ENCODE peak calls at places on chromosomes 16 and 17, in eight cellular contexts. One of them, this sample, is unnamed. For H3K9me3, the result is how much of the 10 kb centered on the place peaks cover.

GRCh38 chr16:71722801-71723536 is 1.5 kb downstream of the PHLPP2 start:
- DNase-seq in suprapubic skin: peak
- DNase-seq in transverse colon: peak
- DNase-seq in A549: peak
- DNase-seq in stomach: peak
- DNase-seq in IMR-90: peak
- DNase-seq in body of pancreas: peak
- DNase-seq in HepG2: peak
- DNase-seq in this sample: peak

GRCh38 chr17:58120195-58120822 is 27.9 kb upstream of the OR4D1 start:
- DNase-seq in suprapubic skin: no peak
- DNase-seq in A549: peak
- DNase-seq in transverse colon: peak
- DNase-seq in IMR-90: peak
- DNase-seq in stomach: peak
- DNase-seq in body of pancreas: peak
- DNase-seq in HepG2: peak
- DNase-seq in this sample: no peak

GRCh38 chr16:19898924-19899604 is 14.4 kb upstream of the GPRC5B start:
- DNase-seq in stomach: peak
- DNase-seq in transverse colon: peak
- DNase-seq in IMR-90: peak
- DNase-seq in HepG2: peak
- DNase-seq in A549: peak
- DNase-seq in body of pancreas: peak
- DNase-seq in suprapubic skin: no peak
- DNase-seq in this sample: no peak

GRCh38 chr16:31094088-31094423 is 541 bp downstream of the VKORC1 start:
- DNase-seq in transverse colon: no peak
- DNase-seq in stomach: no peak
- DNase-seq in A549: no peak
- DNase-seq in body of pancreas: peak
- DNase-seq in IMR-90: no peak
- DNase-seq in suprapubic skin: no peak
- DNase-seq in HepG2: no peak
- DNase-seq in this sample: no peak

GRCh38 chr17:76515291-76515949 is 14.2 kb upstream of the RHBDF2 start:
- DNase-seq in body of pancreas: peak
- DNase-seq in stomach: peak
- DNase-seq in suprapubic skin: peak
- DNase-seq in transverse colon: peak
- DNase-seq in HepG2: no peak
- DNase-seq in A549: no peak
- DNase-seq in IMR-90: peak
- DNase-seq in this sample: peak

GRCh38 chr16:46974352-46974751 is 878 bp upstream of the DNAJA2 start:
- DNase-seq in transverse colon: no peak
- DNase-seq in suprapubic skin: no peak
- DNase-seq in HepG2: peak
- DNase-seq in IMR-90: no peak
- DNase-seq in body of pancreas: no peak
- DNase-seq in stomach: no peak
- DNase-seq in A549: peak
- DNase-seq in this sample: no peak

GRCh38 chr16:53872248-53873221 is 168.6 kb downstream of the FTO start:
- DNase-seq in IMR-90: peak
- DNase-seq in transverse colon: no peak
- DNase-seq in stomach: no peak
- DNase-seq in HepG2: no peak
- DNase-seq in suprapubic skin: no peak
- DNase-seq in A549: no peak
- DNase-seq in body of pancreas: no peak
- DNase-seq in this sample: no peak

GRCh38 chr16:87099001-87099740 is 218.0 kb downstream of the C16orf95 start:
- DNase-seq in A549: no peak
- DNase-seq in suprapubic skin: no peak
- DNase-seq in HepG2: no peak
- DNase-seq in transverse colon: no peak
- DNase-seq in body of pancreas: peak
- DNase-seq in IMR-90: no peak
- DNase-seq in stomach: no peak
- DNase-seq in this sample: no peak

GRCh38 chr17:8946071-8946470 is 19.4 kb downstream of the PIK3R5 start:
- DNase-seq in suprapubic skin: no peak
- DNase-seq in A549: no peak
- DNase-seq in IMR-90: no peak
- DNase-seq in stomach: no peak
- DNase-seq in HepG2: no peak
- DNase-seq in transverse colon: no peak
- DNase-seq in body of pancreas: no peak
- DNase-seq in this sample: no peak

GRCh38 chr16:70685061-70685937 is 554 bp downstream of the MTSS2 start:
- DNase-seq in transverse colon: no peak
- DNase-seq in IMR-90: no peak
- DNase-seq in body of pancreas: no peak
- DNase-seq in HepG2: no peak
- DNase-seq in suprapubic skin: no peak
- DNase-seq in A549: no peak
- DNase-seq in stomach: no peak
- DNase-seq in this sample: no peak

GRCh38 chr17:539766-540165 is 174.9 kb downstream of the VPS53 start:
- DNase-seq in stomach: no peak
- DNase-seq in A549: no peak
- DNase-seq in transverse colon: no peak
- DNase-seq in HepG2: no peak
- DNase-seq in body of pancreas: no peak
- DNase-seq in IMR-90: no peak
- DNase-seq in suprapubic skin: no peak
- DNase-seq in this sample: no peak

GRCh38 chr17:68584904-68585303 is 16.3 kb downstream of the FAM20A start:
- DNase-seq in transverse colon: no peak
- DNase-seq in body of pancreas: no peak
- DNase-seq in A549: no peak
- DNase-seq in IMR-90: no peak
- DNase-seq in HepG2: peak
- DNase-seq in suprapubic skin: no peak
- DNase-seq in stomach: no peak
- DNase-seq in this sample: no peak

GRCh38 chr17:55833311-55833710 is 82.5 kb downstream of the PCTP start:
- DNase-seq in IMR-90: no peak
- DNase-seq in A549: no peak
- DNase-seq in body of pancreas: no peak
- DNase-seq in transverse colon: no peak
- DNase-seq in stomach: no peak
- DNase-seq in suprapubic skin: no peak
- DNase-seq in HepG2: no peak
- DNase-seq in this sample: no peak

GRCh38 chr16:79359082-79359481 is 241.5 kb downstream of the MAF start:
- DNase-seq in suprapubic skin: no peak
- DNase-seq in transverse colon: no peak
- DNase-seq in HepG2: no peak
- DNase-seq in A549: no peak
- DNase-seq in body of pancreas: no peak
- DNase-seq in stomach: no peak
- DNase-seq in IMR-90: no peak
- DNase-seq in this sample: no peak

GRCh38 chr17:64009571-64010402 is 10.6 kb downstream of the ICAM2 start:
- DNase-seq in transverse colon: no peak
- DNase-seq in stomach: no peak
- DNase-seq in HepG2: no peak
- DNase-seq in IMR-90: peak
- DNase-seq in body of pancreas: peak
- DNase-seq in suprapubic skin: peak
- DNase-seq in A549: no peak
- DNase-seq in this sample: no peak

GRCh38 chr16:57846078-57846697 is 43.9 kb upstream of the KIFC3 start:
- DNase-seq in transverse colon: no peak
- DNase-seq in HepG2: no peak
- DNase-seq in A549: no peak
- DNase-seq in IMR-90: no peak
- DNase-seq in stomach: no peak
- DNase-seq in suprapubic skin: no peak
- DNase-seq in body of pancreas: peak
- DNase-seq in this sample: no peak

GRCh38 chr17:49717371-49717841 is 9.6 kb upstream of the SLC35B1 start:
- DNase-seq in HepG2: no peak
- DNase-seq in A549: no peak
- DNase-seq in transverse colon: no peak
- DNase-seq in stomach: peak
- DNase-seq in suprapubic skin: no peak
- DNase-seq in IMR-90: no peak
- DNase-seq in body of pancreas: peak
- DNase-seq in this sample: no peak

GRCh38 chr17:39564201-39564828 is 43.4 kb downstream of the NEUROD2 start:
- DNase-seq in transverse colon: no peak
- DNase-seq in A549: peak
- DNase-seq in IMR-90: no peak
- DNase-seq in body of pancreas: no peak
- DNase-seq in HepG2: no peak
- DNase-seq in stomach: no peak
- DNase-seq in suprapubic skin: no peak
- DNase-seq in this sample: no peak

DNA sequence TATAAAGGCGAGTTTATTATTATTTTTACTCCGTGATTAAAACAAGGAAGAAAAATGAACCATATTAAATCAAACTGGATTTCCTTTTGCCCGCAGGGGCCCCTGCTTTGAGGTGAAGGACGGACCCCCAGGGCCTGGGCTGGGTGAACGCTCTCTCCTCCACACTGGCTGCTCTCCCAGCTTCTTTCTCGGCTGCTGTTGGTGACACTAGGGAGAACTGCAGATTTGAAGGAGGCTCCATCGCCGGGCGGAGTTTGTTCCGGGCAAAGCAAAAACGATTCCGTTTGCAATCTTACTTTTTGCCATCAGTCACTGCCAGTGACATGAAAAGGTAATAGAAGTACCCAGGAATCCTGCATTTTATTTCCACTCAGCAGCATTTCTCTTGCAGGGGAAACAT is 221.6 kb upstream of the SDK2 start:
- DNase-seq in HepG2: no peak
- DNase-seq in A549: no peak
- DNase-seq in transverse colon: no peak
- DNase-seq in IMR-90: no peak
- DNase-seq in stomach: no peak
- DNase-seq in body of pancreas: no peak
- DNase-seq in suprapubic skin: no peak
- DNase-seq in this sample: no peak
- H3K9me3 ChIP-seq in HepG2: under half
- H3K9me3 ChIP-seq in A549: under half
- H3K9me3 ChIP-seq in transverse colon: under half
- H3K9me3 ChIP-seq in IMR-90: under half
- H3K9me3 ChIP-seq in stomach: under half
- H3K9me3 ChIP-seq in body of pancreas: under half
- H3K9me3 ChIP-seq in suprapubic skin: under half
- H3K9me3 ChIP-seq in this sample: under half

GRCh38 chr16:11345040-11345862 is at the start of gene RMI2:
- DNase-seq in transverse colon: peak
- DNase-seq in A549: peak
- DNase-seq in suprapubic skin: peak
- DNase-seq in HepG2: peak
- DNase-seq in stomach: peak
- DNase-seq in body of pancreas: peak
- DNase-seq in IMR-90: peak
- DNase-seq in this sample: peak
- TF ChIP-seq POLR2A in transverse colon: peak
- TF ChIP-seq POLR2A in A549: peak
- TF ChIP-seq POLR2A in suprapubic skin: no peak
- TF ChIP-seq POLR2A in HepG2: peak
- TF ChIP-seq POLR2A in stomach: no peak
- TF ChIP-seq POLR2A in body of pancreas: no peak
- TF ChIP-seq POLR2A in IMR-90: no peak
- TF ChIP-seq POLR2A in this sample: no peak

DNA sequence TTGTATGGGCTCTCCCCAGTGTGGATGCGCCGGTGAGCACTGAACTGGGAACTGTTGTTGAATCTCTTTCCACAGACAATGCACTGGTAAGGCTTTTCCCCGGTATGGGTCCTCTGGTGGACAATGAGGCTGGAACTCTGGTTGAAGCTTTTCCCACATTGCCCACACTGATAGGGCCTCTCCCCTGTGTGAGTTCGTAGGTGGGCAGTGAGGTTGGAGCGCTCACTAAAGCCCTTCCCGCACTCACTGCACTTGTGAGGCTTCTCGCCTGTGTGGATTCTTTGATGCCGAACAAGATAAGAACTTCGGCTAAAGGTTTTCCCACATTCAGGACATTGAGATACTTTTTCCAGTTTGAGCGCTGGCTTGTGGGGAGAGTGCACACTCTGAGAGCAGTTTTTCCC is 17.8 kb downstream of the ZSCAN32 start:
- DNase-seq in suprapubic skin: no peak
- DNase-seq in HepG2: no peak
- DNase-seq in transverse colon: no peak
- DNase-seq in body of pancreas: no peak
- DNase-seq in IMR-90: no peak
- DNase-seq in A549: peak
- DNase-seq in stomach: no peak
- DNase-seq in this sample: no peak
- H3K9me3 ChIP-seq in suprapubic skin: half or more
- H3K9me3 ChIP-seq in HepG2: under half
- H3K9me3 ChIP-seq in transverse colon: half or more
- H3K9me3 ChIP-seq in body of pancreas: under half
- H3K9me3 ChIP-seq in IMR-90: half or more
- H3K9me3 ChIP-seq in A549: half or more
- H3K9me3 ChIP-seq in stomach: under half
- H3K9me3 ChIP-seq in this sample: half or more

DNA sequence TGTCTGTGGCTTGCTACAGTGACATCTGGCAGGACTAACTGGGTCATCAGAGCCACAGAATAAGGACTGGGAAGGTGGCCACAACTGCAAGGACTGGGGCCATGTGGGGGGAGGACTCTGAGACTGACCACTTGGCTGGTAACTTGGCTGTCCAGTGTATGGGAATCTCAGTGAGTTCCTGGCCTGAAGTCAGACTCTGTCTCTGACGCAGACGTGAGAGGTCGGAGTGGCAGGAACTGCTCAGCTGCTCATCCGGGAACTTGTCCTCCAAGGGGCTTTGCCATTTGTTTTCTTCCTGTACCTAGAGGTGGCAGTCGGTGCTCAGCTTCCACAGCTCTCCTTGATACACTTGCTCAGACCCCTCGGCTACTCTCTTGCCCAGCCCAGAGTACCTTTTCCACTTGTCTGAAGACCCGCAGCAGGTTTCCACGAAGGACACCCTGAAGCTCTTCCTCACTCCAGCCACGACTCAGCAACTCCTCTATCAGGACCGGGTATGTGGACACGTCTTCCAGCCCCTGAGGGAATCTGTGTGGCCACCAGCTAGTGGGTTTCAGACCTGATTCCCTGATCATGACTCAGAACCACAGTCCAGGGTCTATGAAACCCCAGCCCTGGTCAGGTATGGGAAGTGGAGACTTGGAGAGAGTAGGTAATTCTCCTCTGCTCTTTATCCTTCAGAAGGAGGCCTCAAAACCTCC is 7.3 kb upstream of the DPEP3 start:
- DNase-seq in transverse colon: no peak
- DNase-seq in IMR-90: no peak
- DNase-seq in A549: no peak
- DNase-seq in body of pancreas: peak
- DNase-seq in HepG2: peak
- DNase-seq in suprapubic skin: no peak
- DNase-seq in stomach: no peak
- DNase-seq in this sample: no peak
- TF ChIP-seq POLR2A in transverse colon: no peak
- TF ChIP-seq POLR2A in IMR-90: no peak
- TF ChIP-seq POLR2A in A549: no peak
- TF ChIP-seq POLR2A in body of pancreas: no peak
- TF ChIP-seq POLR2A in HepG2: peak
- TF ChIP-seq POLR2A in suprapubic skin: no peak
- TF ChIP-seq POLR2A in stomach: no peak
- TF ChIP-seq POLR2A in this sample: no peak

GRCh38 chr17:22512057-22512456 is 819.7 kb downstream of the KCNJ18 start:
- DNase-seq in transverse colon: no peak
- DNase-seq in A549: no peak
- DNase-seq in HepG2: no peak
- DNase-seq in suprapubic skin: no peak
- DNase-seq in body of pancreas: no peak
- DNase-seq in stomach: no peak
- DNase-seq in IMR-90: no peak
- DNase-seq in this sample: no peak
- H3K9me3 ChIP-seq in transverse colon: under half
- H3K9me3 ChIP-seq in A549: under half
- H3K9me3 ChIP-seq in HepG2: under half
- H3K9me3 ChIP-seq in suprapubic skin: under half
- H3K9me3 ChIP-seq in body of pancreas: under half
- H3K9me3 ChIP-seq in stomach: half or more
- H3K9me3 ChIP-seq in IMR-90: under half
- H3K9me3 ChIP-seq in this sample: under half

This sample was measured in sigmoid colon.